ENCODE peak calls at places on chromosomes 7 and 10, in five cellular contexts. One of them, this sample, is unnamed.

GRCh38 chr7:141072548-141073172 is 1.2 kb upstream of the TMEM178B start:
- DNase-seq in IMR-90: peak; percentile 73
- DNase-seq in stomach: no peak
- DNase-seq in HCT116: no peak
- DNase-seq in right lobe of liver: peak; percentile 42
- DNase-seq in this sample: peak; percentile 17

GRCh38 chr7:31735991-31736982 is 49.3 kb downstream of the PPP1R17 start:
- DNase-seq in IMR-90: peak; percentile 51
- DNase-seq in stomach: peak; percentile 71
- DNase-seq in HCT116: peak; percentile 35
- DNase-seq in right lobe of liver: peak; percentile 32
- DNase-seq in this sample: peak; percentile 44

GRCh38 chr10:11232222-11232961 is 214.7 kb downstream of the CELF2 start:
- DNase-seq in IMR-90: no peak
- DNase-seq in stomach: no peak
- DNase-seq in HCT116: no peak
- DNase-seq in right lobe of liver: no peak
- DNase-seq in this sample: no peak

GRCh38 chr10:28845009-28845682 is 167.8 kb downstream of the BAMBI start:
- DNase-seq in IMR-90: peak; percentile 85
- DNase-seq in stomach: no peak
- DNase-seq in HCT116: no peak
- DNase-seq in right lobe of liver: no peak
- DNase-seq in this sample: no peak

GRCh38 chr10:110994406-110994805 is 75.0 kb downstream of the SHOC2 start:
- DNase-seq in IMR-90: no peak
- DNase-seq in stomach: no peak
- DNase-seq in HCT116: no peak
- DNase-seq in right lobe of liver: no peak
- DNase-seq in this sample: no peak

GRCh38 chr7:151844080-151844827 is 32.7 kb downstream of the PRKAG2 start:
- DNase-seq in IMR-90: peak; percentile 77
- DNase-seq in stomach: no peak
- DNase-seq in HCT116: no peak
- DNase-seq in right lobe of liver: no peak
- DNase-seq in this sample: no peak

GRCh38 chr10:33228426-33228825 is 106.0 kb downstream of the NRP1 start:
- DNase-seq in IMR-90: no peak
- DNase-seq in stomach: no peak
- DNase-seq in HCT116: no peak
- DNase-seq in right lobe of liver: no peak
- DNase-seq in this sample: no peak

GRCh38 chr7:29684787-29685650 is 121.3 kb upstream of the WIPF3 start:
- DNase-seq in IMR-90: peak; percentile 50
- DNase-seq in stomach: peak; percentile 84
- DNase-seq in HCT116: peak; percentile 23
- DNase-seq in right lobe of liver: peak; percentile 83
- DNase-seq in this sample: peak; percentile 31

GRCh38 chr10:50470798-50471582 is 152.8 kb downstream of the SGMS1 start:
- DNase-seq in IMR-90: peak; percentile 17
- DNase-seq in stomach: no peak
- DNase-seq in HCT116: no peak
- DNase-seq in right lobe of liver: no peak
- DNase-seq in this sample: no peak

GRCh38 chr10:62554632-62555199 is 180.5 kb downstream of the ZNF365 start:
- DNase-seq in IMR-90: peak; percentile 52
- DNase-seq in stomach: no peak
- DNase-seq in HCT116: peak; percentile 8
- DNase-seq in right lobe of liver: no peak
- DNase-seq in this sample: peak; percentile 31

GRCh38 chr10:18868919-18869318 is 179.7 kb upstream of the MALRD1 start:
- DNase-seq in IMR-90: no peak
- DNase-seq in stomach: no peak
- DNase-seq in HCT116: no peak
- DNase-seq in right lobe of liver: no peak
- DNase-seq in this sample: no peak

GRCh38 chr7:115662120-115662519 is 368.4 kb downstream of the TFEC start:
- DNase-seq in IMR-90: peak; percentile 43
- DNase-seq in stomach: no peak
- DNase-seq in HCT116: no peak
- DNase-seq in right lobe of liver: no peak
- DNase-seq in this sample: no peak

GRCh38 chr10:34696423-34696822 is 118.7 kb downstream of the PARD3 start:
- DNase-seq in IMR-90: peak; percentile 84
- DNase-seq in stomach: no peak
- DNase-seq in HCT116: no peak
- DNase-seq in right lobe of liver: no peak
- DNase-seq in this sample: no peak

GRCh38 chr7:18119985-18120384 is 92.3 kb upstream of the PRPS1L1 start:
- DNase-seq in IMR-90: peak; percentile 19
- DNase-seq in stomach: no peak
- DNase-seq in HCT116: peak; percentile 3
- DNase-seq in right lobe of liver: no peak
- DNase-seq in this sample: no peak

GRCh38 chr7:156434706-156435105 is 205.9 kb upstream of the RNF32 start:
- DNase-seq in IMR-90: no peak
- DNase-seq in stomach: no peak
- DNase-seq in HCT116: no peak
- DNase-seq in right lobe of liver: no peak
- DNase-seq in this sample: no peak
- TF ChIP-seq CTCF in IMR-90: no peak
- TF ChIP-seq CTCF in stomach: no peak
- TF ChIP-seq CTCF in HCT116: no peak
- TF ChIP-seq CTCF in right lobe of liver: no peak
- TF ChIP-seq CTCF in this sample: no peak

DNA sequence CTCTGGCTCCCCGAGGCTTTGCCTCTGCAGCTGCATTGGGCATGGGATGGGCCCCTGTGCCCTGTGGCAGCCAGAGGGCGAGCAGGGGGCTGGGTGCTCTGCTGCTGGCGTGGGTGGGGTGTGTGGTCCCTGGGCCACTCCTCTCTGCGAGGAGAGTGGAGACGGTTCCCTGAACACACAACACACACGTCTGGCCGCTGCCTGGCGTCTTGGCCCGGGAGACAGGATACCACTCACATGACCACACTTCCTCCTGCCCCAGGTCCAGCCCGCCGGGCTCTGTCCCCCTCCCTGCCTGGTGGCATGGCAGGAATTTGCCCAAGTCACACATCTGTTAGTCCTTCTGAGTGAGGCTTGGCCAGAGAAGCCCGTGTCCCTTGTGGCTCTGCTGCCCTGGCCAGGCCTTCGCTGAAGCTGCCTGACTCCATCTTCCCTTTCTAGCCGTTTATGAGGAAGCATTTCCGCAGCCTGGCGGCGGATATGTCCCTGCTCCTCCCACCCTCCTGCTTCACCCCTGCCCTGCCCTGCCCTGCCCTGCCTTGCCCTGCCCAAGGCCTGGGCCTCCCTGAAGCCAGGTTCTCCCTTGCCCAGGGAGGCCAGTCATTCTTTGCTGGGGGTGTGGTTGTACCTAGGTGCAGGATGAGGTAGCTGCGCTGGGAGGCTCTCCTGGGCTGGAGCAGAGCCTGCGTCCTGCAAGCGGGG is 3.0 kb downstream of the BRI3 start:
- DNase-seq in IMR-90: peak; percentile 42
- DNase-seq in stomach: peak; percentile 85
- DNase-seq in HCT116: no peak
- DNase-seq in right lobe of liver: peak; percentile 83
- DNase-seq in this sample: no peak
- TF ChIP-seq CTCF in IMR-90: no peak
- TF ChIP-seq CTCF in stomach: no peak
- TF ChIP-seq CTCF in HCT116: no peak
- TF ChIP-seq CTCF in right lobe of liver: no peak
- TF ChIP-seq CTCF in this sample: no peak

GRCh38 chr7:1572111-1572510 is 2.3 kb upstream of the PSMG3 start:
- DNase-seq in IMR-90: no peak
- DNase-seq in stomach: no peak
- DNase-seq in HCT116: no peak
- DNase-seq in right lobe of liver: no peak
- DNase-seq in this sample: no peak

GRCh38 chr7:1571261-1571650 is 1.4 kb upstream of the PSMG3 start:
- DNase-seq in IMR-90: peak; percentile 68
- DNase-seq in stomach: no peak
- DNase-seq in HCT116: no peak
- DNase-seq in right lobe of liver: no peak
- DNase-seq in this sample: no peak

GRCh38 chr7:1569016-1569415 is 816 bp downstream of the PSMG3 start:
- DNase-seq in IMR-90: peak; percentile 41
- DNase-seq in stomach: no peak
- DNase-seq in HCT116: no peak
- DNase-seq in right lobe of liver: no peak
- DNase-seq in this sample: no peak

GRCh38 chr7:1569440-1569832 is 396 bp downstream of the PSMG3 start:
- DNase-seq in IMR-90: no peak
- DNase-seq in stomach: no peak
- DNase-seq in HCT116: no peak
- DNase-seq in right lobe of liver: no peak
- DNase-seq in this sample: no peak

DNA sequence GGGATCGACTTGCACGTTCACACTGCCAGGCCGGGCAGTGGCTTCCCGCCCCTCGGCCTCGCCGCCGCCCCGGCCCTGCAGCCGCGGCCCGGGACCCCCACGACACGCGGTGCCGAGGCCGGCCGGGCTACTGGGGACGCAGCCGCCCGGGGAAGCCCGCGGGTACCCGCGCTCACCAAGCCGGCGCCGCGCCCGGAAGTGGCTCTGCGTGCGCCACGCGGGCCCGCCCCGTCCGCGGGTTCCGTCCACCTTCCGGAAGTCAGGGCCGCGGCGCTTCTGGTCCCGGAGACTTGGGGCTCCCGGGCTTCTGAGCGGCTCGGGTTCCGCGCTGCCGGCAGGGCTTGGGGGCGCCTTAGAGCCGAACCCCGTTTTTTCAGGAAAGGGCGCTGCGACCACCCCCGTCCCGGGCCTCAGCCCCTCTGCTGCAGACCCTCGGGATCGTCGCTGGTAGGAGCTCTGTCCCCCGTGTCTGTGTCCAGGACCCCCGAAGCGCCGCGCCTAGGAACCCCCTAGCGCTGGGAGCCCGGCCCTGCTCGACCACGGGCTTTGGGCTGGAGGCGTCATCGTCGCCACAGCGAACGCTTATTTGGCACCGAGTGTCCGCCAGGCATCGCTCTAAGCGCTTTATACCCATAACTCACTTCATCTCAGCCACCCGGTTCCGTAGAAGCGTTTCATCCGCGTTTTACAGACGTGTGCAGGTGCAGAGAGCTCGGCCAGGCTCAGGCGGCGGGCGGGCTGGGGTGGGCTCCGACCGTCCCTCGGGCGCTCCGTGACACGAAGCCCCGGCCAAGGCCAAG is at the start of gene PSMG3:
- DNase-seq in IMR-90: peak; percentile 89
- DNase-seq in stomach: peak; percentile 94
- DNase-seq in HCT116: peak; percentile 75
- DNase-seq in right lobe of liver: peak; percentile 94
- DNase-seq in this sample: peak; percentile 97
- TF ChIP-seq CTCF in IMR-90: peak; percentile 17
- TF ChIP-seq CTCF in stomach: no peak
- TF ChIP-seq CTCF in HCT116: peak; percentile 30
- TF ChIP-seq CTCF in right lobe of liver: no peak
- TF ChIP-seq CTCF in this sample: no peak

DNA sequence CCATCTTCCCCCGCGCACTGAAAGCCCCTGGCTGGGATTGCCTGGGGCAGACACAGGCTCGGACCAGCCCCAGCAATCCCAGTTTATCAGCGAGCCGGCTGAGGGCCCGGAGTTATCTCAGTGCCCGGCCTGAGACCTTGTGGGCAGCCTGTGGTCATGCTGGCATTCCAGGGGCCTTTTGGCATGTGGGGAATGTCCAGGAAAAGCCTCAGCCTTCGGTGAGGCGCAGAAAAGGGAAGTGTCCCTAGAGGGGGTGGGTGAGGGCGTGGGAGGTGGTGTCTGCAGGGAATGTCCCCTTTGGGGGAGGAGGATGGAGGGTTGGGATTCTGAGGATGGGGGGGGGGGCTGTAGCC is 167.9 kb upstream of the TNRC18 start:
- DNase-seq in IMR-90: peak; percentile 80
- DNase-seq in stomach: peak; percentile 47
- DNase-seq in HCT116: no peak
- DNase-seq in right lobe of liver: no peak
- DNase-seq in this sample: no peak
- TF ChIP-seq CTCF in IMR-90: peak; percentile 1
- TF ChIP-seq CTCF in stomach: no peak
- TF ChIP-seq CTCF in HCT116: no peak
- TF ChIP-seq CTCF in right lobe of liver: no peak
- TF ChIP-seq CTCF in this sample: no peak

GRCh38 chr10:88512599-88512998 is 70.5 kb downstream of the RNLS start:
- DNase-seq in IMR-90: no peak
- DNase-seq in stomach: no peak
- DNase-seq in HCT116: no peak
- DNase-seq in right lobe of liver: no peak
- DNase-seq in this sample: no peak
- TF ChIP-seq CTCF in IMR-90: no peak
- TF ChIP-seq CTCF in stomach: no peak
- TF ChIP-seq CTCF in HCT116: no peak
- TF ChIP-seq CTCF in right lobe of liver: no peak
- TF ChIP-seq CTCF in this sample: no peak

DNA sequence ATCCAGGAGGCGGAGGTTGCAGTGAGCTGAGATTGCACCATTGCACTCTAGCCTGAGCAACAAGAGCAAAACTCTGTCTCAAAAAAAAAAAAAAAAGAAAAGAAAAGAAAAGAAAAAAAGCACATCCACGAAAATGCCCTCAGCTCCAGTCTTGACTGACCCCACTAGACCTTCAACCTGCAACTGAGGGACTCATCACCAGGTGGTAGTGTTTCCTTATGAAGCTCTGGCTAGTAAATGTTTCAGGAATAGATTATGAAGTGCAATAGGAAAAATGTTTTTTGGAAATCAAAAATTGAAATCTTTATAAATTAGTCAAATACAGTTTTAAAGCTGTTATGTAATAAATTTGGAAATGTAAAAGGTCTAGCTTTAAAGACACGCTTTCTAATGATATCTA is 22.4 kb downstream of the TLL2 start:
- DNase-seq in IMR-90: no peak
- DNase-seq in stomach: no peak
- DNase-seq in HCT116: no peak
- DNase-seq in right lobe of liver: no peak
- DNase-seq in this sample: no peak
- TF ChIP-seq CTCF in IMR-90: peak; percentile 9
- TF ChIP-seq CTCF in stomach: no peak
- TF ChIP-seq CTCF in HCT116: peak; percentile 52
- TF ChIP-seq CTCF in right lobe of liver: peak; percentile 36
- TF ChIP-seq CTCF in this sample: peak; percentile 34

GRCh38 chr7:67608806-67609205 is 612.2 kb downstream of the TYW1 start:
- DNase-seq in IMR-90: no peak
- DNase-seq in stomach: no peak
- DNase-seq in HCT116: no peak
- DNase-seq in right lobe of liver: no peak
- DNase-seq in this sample: no peak
- TF ChIP-seq CTCF in IMR-90: no peak
- TF ChIP-seq CTCF in stomach: no peak
- TF ChIP-seq CTCF in HCT116: peak; percentile 14
- TF ChIP-seq CTCF in right lobe of liver: no peak
- TF ChIP-seq CTCF in this sample: no peak

DNA sequence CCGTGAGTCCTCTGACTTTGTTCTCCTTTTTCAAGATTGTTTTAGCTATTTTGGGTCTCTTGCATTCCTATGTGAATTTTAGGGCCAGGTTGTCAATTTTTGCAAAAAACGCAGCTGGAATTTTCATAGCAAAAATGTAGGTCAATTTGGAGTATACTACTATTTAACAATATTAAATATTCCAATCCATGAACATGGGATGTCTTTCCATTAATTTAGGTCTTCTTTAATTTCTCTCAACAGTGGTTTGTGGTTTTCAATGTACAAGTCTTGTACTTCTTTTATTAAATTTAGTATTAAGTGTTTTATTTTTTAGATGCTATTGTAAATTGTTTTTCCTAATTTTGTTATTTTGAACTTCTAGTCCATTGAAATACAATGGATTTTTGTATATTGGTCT is 9.9 kb downstream of the CAMK2B start:
- DNase-seq in IMR-90: no peak
- DNase-seq in stomach: no peak
- DNase-seq in HCT116: no peak
- DNase-seq in right lobe of liver: no peak
- DNase-seq in this sample: no peak
- TF ChIP-seq CTCF in IMR-90: no peak
- TF ChIP-seq CTCF in stomach: no peak
- TF ChIP-seq CTCF in HCT116: no peak
- TF ChIP-seq CTCF in right lobe of liver: no peak
- TF ChIP-seq CTCF in this sample: no peak

This sample was measured in GM10248.